ENCODE peak calls at places on chromosomes 6 and 20, in six cellular contexts. C is brain microvascular endothelial cell, B is AG04450, X is colonic mucosa, G is SK-N-SH, I is AG09309. S is an unnamed sample.
A peak's percentile ranks its signal among the peaks of the same experiment; 100 is the strongest.

GRCh38 chr20:25544760-25545159 is 40.6 kb downstream of the NINL start:
- DNase-seq in G (peak; percentile 63), C (no peak), X (no peak), I (no peak), B (no peak), S (no peak)

GRCh38 chr6:34630040-34630439 is 66.5 kb downstream of the ILRUN start:
- DNase-seq in B (peak; percentile 83), G (no peak), X (no peak), C (peak; percentile 87), I (peak; percentile 83), S (peak; percentile 97)

GRCh38 chr20:32231847-32232246 is 24.2 kb downstream of the POFUT1 start:
- DNase-seq in X (no peak), G (no peak), C (peak; percentile 33), B (no peak), I (no peak), S (peak; percentile 43)

GRCh38 chr20:43993552-43993951 is 78.9 kb downstream of the TOX2 start:
- DNase-seq in B (no peak), I (no peak), X (no peak), G (no peak), C (no peak), S (no peak)

GRCh38 chr6:6458166-6458565 is 130.4 kb upstream of the LY86 start:
- DNase-seq in B (no peak), C (no peak), G (no peak), X (no peak), I (no peak), S (no peak)

GRCh38 chr20:50111120-50111828 is 1.7 kb downstream of the UBE2V1 start:
- DNase-seq in B (no peak), I (no peak), C (peak; percentile 72), G (no peak), X (no peak), S (peak; percentile 74)

GRCh38 chr6:53929340-53930120 is 134.7 kb downstream of the LRRC1 start:
- DNase-seq in X (no peak), I (no peak), G (no peak), B (no peak), C (no peak), S (no peak)

GRCh38 chr6:137430954-137431353 is 63.2 kb downstream of the OLIG3 start:
- DNase-seq in I (no peak), G (no peak), X (no peak), B (no peak), C (no peak), S (no peak)

GRCh38 chr6:157659536-157660271 is 163.3 kb upstream of the SNX9 start:
- DNase-seq in G (no peak), I (no peak), B (no peak), C (peak; percentile 20), X (no peak), S (no peak)

GRCh38 chr6:135680964-135681913 is 170.3 kb upstream of the PDE7B start:
- DNase-seq in G (no peak), X (no peak), I (no peak), B (no peak), C (no peak), S (peak; percentile 11)

GRCh38 chr6:95741001-95741400 is 163.7 kb downstream of the MANEA start:
- DNase-seq in C (no peak), I (no peak), B (no peak), G (no peak), X (no peak), S (no peak)

GRCh38 chr6:37131104-37131959 is 38.6 kb upstream of the PIM1 start:
- DNase-seq in C (no peak), G (peak; percentile 85), X (peak; percentile 65), B (no peak), I (no peak), S (no peak)

GRCh38 chr6:126628125-126628524 is 288.2 kb downstream of the CENPW start:
- DNase-seq in X (no peak), C (no peak), G (peak; percentile 18), B (no peak), I (no peak), S (no peak)

GRCh38 chr6:132614554-132614953 is 9.5 kb downstream of the TAAR2 start:
- DNase-seq in B (no peak), X (no peak), C (no peak), G (no peak), I (no peak), S (peak; percentile 1)
- H3K4me3 ChIP-seq in B (no peak overlapping the region), X (no peak overlapping the region), C (no peak overlapping the region), G (no peak overlapping the region), I (no peak overlapping the region), S (no peak overlapping the region)

DNA sequence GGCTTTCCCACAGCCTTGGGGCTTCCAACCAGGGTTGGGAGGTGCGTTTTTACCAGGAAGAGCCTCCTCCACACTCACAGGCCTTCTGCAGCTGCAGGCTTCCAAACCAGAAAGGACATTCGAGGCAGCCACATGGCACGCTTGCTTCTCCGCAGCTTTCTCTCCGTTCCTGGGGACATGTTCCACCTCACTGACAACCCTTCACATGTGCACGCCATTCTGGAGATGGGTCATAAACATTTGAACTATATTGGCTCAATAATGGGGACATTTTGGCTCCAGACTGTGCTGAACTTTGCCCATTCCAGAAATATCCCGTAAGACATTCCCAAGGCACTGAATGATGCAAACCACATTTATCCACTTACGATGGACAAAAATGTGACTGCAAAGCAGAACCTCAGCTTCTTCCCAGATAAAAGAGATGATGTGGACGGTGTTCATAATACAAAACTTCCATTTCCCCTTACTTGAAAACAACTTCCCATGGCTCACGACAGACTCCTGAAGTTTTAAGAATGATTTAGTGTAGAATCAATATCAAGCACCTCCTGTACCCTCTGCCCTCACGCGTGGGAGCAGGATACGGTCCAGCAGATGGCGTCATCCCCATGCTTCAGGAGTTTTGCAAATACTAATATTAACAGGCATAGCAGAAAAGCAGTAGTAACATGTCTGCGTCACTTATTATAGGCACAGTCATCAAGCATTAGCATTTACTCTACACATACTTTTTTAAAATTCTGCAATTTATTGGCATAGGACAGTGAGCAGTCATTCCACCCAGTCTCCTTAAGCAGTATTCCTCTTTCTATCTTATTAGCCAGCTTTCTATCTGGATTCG is 25.4 kb upstream of the FOXF2 start:
- DNase-seq in C (no peak), G (no peak), B (no peak), X (no peak), I (no peak), S (no peak)
- TF ChIP-seq CTCF in C (peak; percentile 36), G (peak; percentile 25), B (peak; percentile 36), X (no peak), I (peak; percentile 35), S (no peak)

DNA sequence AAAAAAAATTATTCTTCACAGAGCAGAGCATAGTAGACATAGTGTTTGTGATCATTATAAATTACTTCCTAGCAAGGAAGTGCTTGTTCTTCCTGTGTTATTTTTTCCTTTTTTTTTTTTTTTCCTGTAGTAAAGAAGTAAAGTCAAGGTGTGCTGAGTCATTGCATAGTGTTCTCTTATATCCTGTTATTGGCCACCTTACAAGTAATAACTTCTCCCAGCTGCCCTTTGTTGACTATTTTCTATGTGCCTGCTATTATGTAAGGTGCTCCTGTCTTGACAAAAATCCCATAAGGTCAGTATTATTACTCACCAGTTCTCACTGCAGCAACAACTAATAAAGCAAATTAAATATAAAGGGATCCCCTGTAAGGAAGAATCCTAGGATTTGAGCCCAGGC is 195.3 kb downstream of the GJA1 start:
- DNase-seq in C (no peak), B (no peak), G (no peak), X (no peak), I (no peak), S (no peak)
- H3K4me3 ChIP-seq in C (no peak overlapping the region), B (no peak overlapping the region), G (no peak overlapping the region), X (no peak overlapping the region), I (no peak overlapping the region), S (no peak overlapping the region)

GRCh38 chr6:84156306-84156705 is 71.1 kb downstream of the CEP162 start:
- DNase-seq in B (no peak), X (no peak), I (no peak), C (no peak), G (no peak), S (no peak)

GRCh38 chr6:84150680-84151079 is 76.8 kb downstream of the CEP162 start:
- DNase-seq in B (peak; percentile 24), I (peak; percentile 80), G (no peak), C (peak; percentile 35), X (no peak), S (peak; percentile 88)

GRCh38 chr6:84151669-84152068 is 75.8 kb downstream of the CEP162 start:
- DNase-seq in G (no peak), I (no peak), X (no peak), C (no peak), B (no peak), S (no peak)
- TF ChIP-seq CTCF in G (no peak), I (no peak), X (no peak), C (no peak), B (no peak), S (no peak)

GRCh38 chr6:128144320-128144719 is 243.5 kb upstream of the THEMIS start:
- DNase-seq in C (no peak), B (no peak), I (no peak), X (no peak), G (no peak), S (no peak)
- H3K4me3 ChIP-seq in C (no peak overlapping the region), B (no peak overlapping the region), I (no peak overlapping the region), X (no peak overlapping the region), G (no peak overlapping the region), S (no peak overlapping the region)

GRCh38 chr6:70103798-70104197 is 199.1 kb downstream of the COL9A1 start:
- DNase-seq in C (no peak), G (no peak), I (no peak), X (peak; percentile 19), B (no peak), S (no peak)
- TF ChIP-seq CTCF in C (peak; percentile 66), G (peak; percentile 51), I (peak; percentile 43), X (peak; percentile 38), B (peak; percentile 57), S (peak; percentile 51)

S was measured in cardiac fibroblast.